ENCODE peak calls at places on chromosomes 7 and 10, in five cellular contexts. One of them, this sample, is unnamed.

GRCh38 chr10:75487087-75487784 is 55.8 kb downstream of the LRMDA start:
- DNase-seq in sigmoid colon: no peak
- DNase-seq in amniotic stem cell: no peak
- DNase-seq in foreskin fibroblast: no peak
- DNase-seq in cardiac fibroblast: peak; percentile 35
- DNase-seq in this sample: no peak

GRCh38 chr10:43362191-43362839 is 9.1 kb upstream of the FXYD4 start:
- DNase-seq in sigmoid colon: peak; percentile 97
- DNase-seq in amniotic stem cell: no peak
- DNase-seq in foreskin fibroblast: peak; percentile 62
- DNase-seq in cardiac fibroblast: peak; percentile 94
- DNase-seq in this sample: peak; percentile 87

GRCh38 chr7:149736478-149737360 is 36.7 kb downstream of the ZNF467 start:
- DNase-seq in sigmoid colon: peak; percentile 55
- DNase-seq in amniotic stem cell: no peak
- DNase-seq in foreskin fibroblast: no peak
- DNase-seq in cardiac fibroblast: no peak
- DNase-seq in this sample: no peak

GRCh38 chr10:97849101-97849490 is 547 bp upstream of the GOLGA7B start:
- DNase-seq in sigmoid colon: no peak
- DNase-seq in amniotic stem cell: no peak
- DNase-seq in foreskin fibroblast: no peak
- DNase-seq in cardiac fibroblast: no peak
- DNase-seq in this sample: no peak

GRCh38 chr7:105826143-105826542 is 50.3 kb downstream of the ATXN7L1 start:
- DNase-seq in sigmoid colon: no peak
- DNase-seq in amniotic stem cell: no peak
- DNase-seq in foreskin fibroblast: peak; percentile 81
- DNase-seq in cardiac fibroblast: peak; percentile 74
- DNase-seq in this sample: no peak

GRCh38 chr10:4820804-4821401 is 5.1 kb upstream of the AKR1E2 start:
- DNase-seq in sigmoid colon: no peak
- DNase-seq in amniotic stem cell: no peak
- DNase-seq in foreskin fibroblast: no peak
- DNase-seq in cardiac fibroblast: peak; percentile 31
- DNase-seq in this sample: peak; percentile 88

GRCh38 chr7:6250364-6250833 is 22.0 kb downstream of the CYTH3 start:
- DNase-seq in sigmoid colon: no peak
- DNase-seq in amniotic stem cell: no peak
- DNase-seq in foreskin fibroblast: no peak
- DNase-seq in cardiac fibroblast: no peak
- DNase-seq in this sample: no peak

GRCh38 chr7:12827219-12827821 is 139.9 kb downstream of the ARL4A start:
- DNase-seq in sigmoid colon: no peak
- DNase-seq in amniotic stem cell: no peak
- DNase-seq in foreskin fibroblast: no peak
- DNase-seq in cardiac fibroblast: peak; percentile 2
- DNase-seq in this sample: no peak

GRCh38 chr10:130902471-130902870 is 409.1 kb downstream of the TCERG1L start:
- DNase-seq in sigmoid colon: no peak
- DNase-seq in amniotic stem cell: no peak
- DNase-seq in foreskin fibroblast: no peak
- DNase-seq in cardiac fibroblast: no peak
- DNase-seq in this sample: no peak

GRCh38 chr10:91887075-91887899 is 22.0 kb downstream of the FGFBP3 start:
- DNase-seq in sigmoid colon: peak; percentile 66
- DNase-seq in amniotic stem cell: no peak
- DNase-seq in foreskin fibroblast: no peak
- DNase-seq in cardiac fibroblast: peak; percentile 70
- DNase-seq in this sample: peak; percentile 48

GRCh38 chr7:13044309-13044708 is 356.9 kb downstream of the ARL4A start:
- DNase-seq in sigmoid colon: no peak
- DNase-seq in amniotic stem cell: no peak
- DNase-seq in foreskin fibroblast: no peak
- DNase-seq in cardiac fibroblast: no peak
- DNase-seq in this sample: no peak

GRCh38 chr10:102752266-102752930 is 8.7 kb downstream of the WBP1L start:
- DNase-seq in sigmoid colon: peak; percentile 82
- DNase-seq in amniotic stem cell: peak; percentile 64
- DNase-seq in foreskin fibroblast: peak; percentile 85
- DNase-seq in cardiac fibroblast: peak; percentile 82
- DNase-seq in this sample: no peak

GRCh38 chr7:121610243-121610642 is 214.1 kb upstream of the FAM3C start:
- DNase-seq in sigmoid colon: no peak
- DNase-seq in amniotic stem cell: no peak
- DNase-seq in foreskin fibroblast: no peak
- DNase-seq in cardiac fibroblast: peak; percentile 45
- DNase-seq in this sample: peak; percentile 6

GRCh38 chr7:5679047-5679740 is 102.3 kb downstream of the RNF216 start:
- DNase-seq in sigmoid colon: no peak
- DNase-seq in amniotic stem cell: no peak
- DNase-seq in foreskin fibroblast: no peak
- DNase-seq in cardiac fibroblast: no peak
- DNase-seq in this sample: no peak

GRCh38 chr7:98265841-98266271 is 13.8 kb upstream of the TECPR1 start:
- DNase-seq in sigmoid colon: no peak
- DNase-seq in amniotic stem cell: no peak
- DNase-seq in foreskin fibroblast: peak; percentile 62
- DNase-seq in cardiac fibroblast: no peak
- DNase-seq in this sample: no peak

GRCh38 chr7:28732037-28732869 is 225.9 kb downstream of the TRIL start:
- DNase-seq in sigmoid colon: no peak
- DNase-seq in amniotic stem cell: no peak
- DNase-seq in foreskin fibroblast: peak; percentile 59
- DNase-seq in cardiac fibroblast: peak; percentile 68
- DNase-seq in this sample: no peak

GRCh38 chr10:87752571-87752970 is 65.5 kb downstream of the ATAD1 start:
- DNase-seq in sigmoid colon: no peak
- DNase-seq in amniotic stem cell: peak; percentile 56
- DNase-seq in foreskin fibroblast: no peak
- DNase-seq in cardiac fibroblast: peak; percentile 41
- DNase-seq in this sample: no peak

GRCh38 chr7:51619880-51620279 is 303.3 kb upstream of the COBL start:
- DNase-seq in sigmoid colon: no peak
- DNase-seq in amniotic stem cell: no peak
- DNase-seq in foreskin fibroblast: no peak
- DNase-seq in cardiac fibroblast: no peak
- DNase-seq in this sample: no peak

GRCh38 chr7:29194594-29195417 is at the start of gene CHN2:
- DNase-seq in sigmoid colon: peak; percentile 80
- DNase-seq in amniotic stem cell: no peak
- DNase-seq in foreskin fibroblast: peak; percentile 2
- DNase-seq in cardiac fibroblast: peak; percentile 30
- DNase-seq in this sample: no peak

GRCh38 chr7:37287093-37287492 is 161.6 kb downstream of the ELMO1 start:
- DNase-seq in sigmoid colon: no peak
- DNase-seq in amniotic stem cell: no peak
- DNase-seq in foreskin fibroblast: no peak
- DNase-seq in cardiac fibroblast: no peak
- DNase-seq in this sample: peak; percentile 4

GRCh38 chr10:3103646-3104045 is 36.3 kb downstream of the PFKP start:
- DNase-seq in sigmoid colon: no peak
- DNase-seq in amniotic stem cell: no peak
- DNase-seq in foreskin fibroblast: no peak
- DNase-seq in cardiac fibroblast: no peak
- DNase-seq in this sample: no peak

GRCh38 chr7:363626-364025 is 73.7 kb downstream of the FOXL3 start:
- DNase-seq in sigmoid colon: no peak
- DNase-seq in amniotic stem cell: no peak
- DNase-seq in foreskin fibroblast: no peak
- DNase-seq in cardiac fibroblast: no peak
- DNase-seq in this sample: no peak

GRCh38 chr7:44486693-44487092 is 3.8 kb downstream of the NUDCD3 start:
- DNase-seq in sigmoid colon: no peak
- DNase-seq in amniotic stem cell: no peak
- DNase-seq in foreskin fibroblast: peak; percentile 44
- DNase-seq in cardiac fibroblast: peak; percentile 39
- DNase-seq in this sample: no peak

GRCh38 chr7:51847461-51848134 is 531.0 kb upstream of the COBL start:
- DNase-seq in sigmoid colon: no peak
- DNase-seq in amniotic stem cell: no peak
- DNase-seq in foreskin fibroblast: no peak
- DNase-seq in cardiac fibroblast: no peak
- DNase-seq in this sample: no peak

GRCh38 chr10:70518695-70519094 is 40.1 kb downstream of the PALD1 start:
- DNase-seq in sigmoid colon: no peak
- DNase-seq in amniotic stem cell: peak; percentile 36
- DNase-seq in foreskin fibroblast: peak; percentile 55
- DNase-seq in cardiac fibroblast: no peak
- DNase-seq in this sample: no peak

GRCh38 chr7:37916017-37916672 is 472 bp downstream of the SFRP4 start:
- DNase-seq in sigmoid colon: peak; percentile 66
- DNase-seq in amniotic stem cell: no peak
- DNase-seq in foreskin fibroblast: no peak
- DNase-seq in cardiac fibroblast: no peak
- DNase-seq in this sample: no peak

GRCh38 chr7:20737840-20738448 is 48.7 kb downstream of the SP8 start:
- DNase-seq in sigmoid colon: no peak
- DNase-seq in amniotic stem cell: no peak
- DNase-seq in foreskin fibroblast: no peak
- DNase-seq in cardiac fibroblast: no peak
- DNase-seq in this sample: no peak

GRCh38 chr7:116325517-116325916 is 115.2 kb downstream of the TES start:
- DNase-seq in sigmoid colon: no peak
- DNase-seq in amniotic stem cell: no peak
- DNase-seq in foreskin fibroblast: no peak
- DNase-seq in cardiac fibroblast: no peak
- DNase-seq in this sample: no peak

GRCh38 chr7:129332354-129333056 is 101.7 kb upstream of the STRIP2 start:
- DNase-seq in sigmoid colon: no peak
- DNase-seq in amniotic stem cell: peak; percentile 57
- DNase-seq in foreskin fibroblast: peak; percentile 24
- DNase-seq in cardiac fibroblast: peak; percentile 42
- DNase-seq in this sample: no peak

GRCh38 chr7:132882714-132883428 is 199.0 kb downstream of the CHCHD3 start:
- DNase-seq in sigmoid colon: no peak
- DNase-seq in amniotic stem cell: no peak
- DNase-seq in foreskin fibroblast: no peak
- DNase-seq in cardiac fibroblast: no peak
- DNase-seq in this sample: no peak

GRCh38 chr7:12839508-12840153 is 152.2 kb downstream of the ARL4A start:
- DNase-seq in sigmoid colon: no peak
- DNase-seq in amniotic stem cell: no peak
- DNase-seq in foreskin fibroblast: no peak
- DNase-seq in cardiac fibroblast: no peak
- DNase-seq in this sample: no peak

GRCh38 chr7:69283421-69283820 is 314.9 kb upstream of the AUTS2 start:
- DNase-seq in sigmoid colon: no peak
- DNase-seq in amniotic stem cell: no peak
- DNase-seq in foreskin fibroblast: no peak
- DNase-seq in cardiac fibroblast: peak; percentile 1
- DNase-seq in this sample: no peak

GRCh38 chr10:14571866-14572507 is 202.7 kb downstream of the FAM107B start:
- DNase-seq in sigmoid colon: no peak
- DNase-seq in amniotic stem cell: no peak
- DNase-seq in foreskin fibroblast: peak; percentile 62
- DNase-seq in cardiac fibroblast: peak; percentile 46
- DNase-seq in this sample: peak; percentile 62

GRCh38 chr7:154927624-154928125 is 75.2 kb downstream of the PAXIP1 start:
- DNase-seq in sigmoid colon: peak; percentile 89
- DNase-seq in amniotic stem cell: peak; percentile 90
- DNase-seq in foreskin fibroblast: peak; percentile 80
- DNase-seq in cardiac fibroblast: peak; percentile 95
- DNase-seq in this sample: peak; percentile 51

GRCh38 chr10:80196270-80196949 is 8.9 kb downstream of the ANXA11 start:
- DNase-seq in sigmoid colon: no peak
- DNase-seq in amniotic stem cell: no peak
- DNase-seq in foreskin fibroblast: no peak
- DNase-seq in cardiac fibroblast: no peak
- DNase-seq in this sample: no peak

GRCh38 chr7:136687693-136688322 is 180.6 kb upstream of the CHRM2 start:
- DNase-seq in sigmoid colon: no peak
- DNase-seq in amniotic stem cell: peak; percentile 8
- DNase-seq in foreskin fibroblast: no peak
- DNase-seq in cardiac fibroblast: peak; percentile 46
- DNase-seq in this sample: no peak

GRCh38 chr7:44157116-44158059 is 16.3 kb upstream of the MYL7 start:
- DNase-seq in sigmoid colon: no peak
- DNase-seq in amniotic stem cell: no peak
- DNase-seq in foreskin fibroblast: no peak
- DNase-seq in cardiac fibroblast: no peak
- DNase-seq in this sample: no peak

GRCh38 chr10:59337254-59337653 is 25.1 kb downstream of the FAM13C start:
- DNase-seq in sigmoid colon: peak; percentile 71
- DNase-seq in amniotic stem cell: no peak
- DNase-seq in foreskin fibroblast: peak; percentile 11
- DNase-seq in cardiac fibroblast: peak; percentile 78
- DNase-seq in this sample: peak; percentile 96

This sample was measured in retinal pigment epithelial cell.